ENCODE peak calls at places on chromosomes 1 and 21, in four cellular contexts. One of them, this sample, is unnamed. For H3K9me3, the result is how much of the 10 kb centered on the place peaks cover.

GRCh38 chr1:235168375-235168774 is 7.3 kb upstream of the RBM34 start:
- DNase-seq in CD4-positive, alpha-beta memory T cell: no peak
- DNase-seq in CD4-positive, alpha-beta T cell: no peak
- DNase-seq in SK-N-MC: no peak
- DNase-seq in this sample: no peak

GRCh38 chr1:153775432-153776311 is 465 bp downstream of the SLC27A3 start:
- DNase-seq in CD4-positive, alpha-beta memory T cell: peak
- DNase-seq in SK-N-MC: no peak
- DNase-seq in CD4-positive, alpha-beta T cell: peak
- DNase-seq in this sample: no peak

GRCh38 chr1:70442486-70442885 is 31.4 kb downstream of the CTH start:
- DNase-seq in CD4-positive, alpha-beta memory T cell: no peak
- DNase-seq in CD4-positive, alpha-beta T cell: no peak
- DNase-seq in SK-N-MC: no peak
- DNase-seq in this sample: no peak

GRCh38 chr1:212981571-212982328 is 31.4 kb downstream of the VASH2 start:
- DNase-seq in CD4-positive, alpha-beta T cell: no peak
- DNase-seq in CD4-positive, alpha-beta memory T cell: no peak
- DNase-seq in SK-N-MC: no peak
- DNase-seq in this sample: no peak

GRCh38 chr1:67312630-67313029 is 5.0 kb downstream of the IL12RB2 start:
- DNase-seq in CD4-positive, alpha-beta memory T cell: no peak
- DNase-seq in CD4-positive, alpha-beta T cell: no peak
- DNase-seq in SK-N-MC: no peak
- DNase-seq in this sample: no peak

GRCh38 chr1:26690157-26690556 is 5.7 kb upstream of the ARID1A start:
- DNase-seq in SK-N-MC: no peak
- DNase-seq in CD4-positive, alpha-beta memory T cell: no peak
- DNase-seq in CD4-positive, alpha-beta T cell: no peak
- DNase-seq in this sample: no peak

GRCh38 chr1:56399326-56400292 is 179.8 kb downstream of the PLPP3 start:
- DNase-seq in CD4-positive, alpha-beta memory T cell: no peak
- DNase-seq in SK-N-MC: no peak
- DNase-seq in CD4-positive, alpha-beta T cell: no peak
- DNase-seq in this sample: peak

GRCh38 chr1:61247881-61248752 is 165.8 kb downstream of the NFIA start:
- DNase-seq in CD4-positive, alpha-beta T cell: no peak
- DNase-seq in CD4-positive, alpha-beta memory T cell: no peak
- DNase-seq in SK-N-MC: no peak
- DNase-seq in this sample: no peak

GRCh38 chr1:184672013-184672726 is 82.5 kb downstream of the EDEM3 start:
- DNase-seq in CD4-positive, alpha-beta T cell: no peak
- DNase-seq in SK-N-MC: no peak
- DNase-seq in CD4-positive, alpha-beta memory T cell: no peak
- DNase-seq in this sample: no peak

GRCh38 chr21:16419188-16419874 is 689.5 kb downstream of the USP25 start:
- DNase-seq in CD4-positive, alpha-beta T cell: no peak
- DNase-seq in CD4-positive, alpha-beta memory T cell: no peak
- DNase-seq in SK-N-MC: no peak
- DNase-seq in this sample: peak

GRCh38 chr1:223732993-223733798 is 20.9 kb downstream of the CAPN2 start:
- DNase-seq in CD4-positive, alpha-beta T cell: no peak
- DNase-seq in CD4-positive, alpha-beta memory T cell: no peak
- DNase-seq in SK-N-MC: no peak
- DNase-seq in this sample: no peak

GRCh38 chr1:76867342-76868130 is at the start of gene ST6GALNAC5:
- DNase-seq in SK-N-MC: no peak
- DNase-seq in CD4-positive, alpha-beta T cell: no peak
- DNase-seq in CD4-positive, alpha-beta memory T cell: no peak
- DNase-seq in this sample: no peak

GRCh38 chr21:29295066-29295650 is 3.6 kb upstream of the BACH1 start:
- DNase-seq in CD4-positive, alpha-beta T cell: peak
- DNase-seq in CD4-positive, alpha-beta memory T cell: peak
- DNase-seq in SK-N-MC: no peak
- DNase-seq in this sample: no peak

DNA sequence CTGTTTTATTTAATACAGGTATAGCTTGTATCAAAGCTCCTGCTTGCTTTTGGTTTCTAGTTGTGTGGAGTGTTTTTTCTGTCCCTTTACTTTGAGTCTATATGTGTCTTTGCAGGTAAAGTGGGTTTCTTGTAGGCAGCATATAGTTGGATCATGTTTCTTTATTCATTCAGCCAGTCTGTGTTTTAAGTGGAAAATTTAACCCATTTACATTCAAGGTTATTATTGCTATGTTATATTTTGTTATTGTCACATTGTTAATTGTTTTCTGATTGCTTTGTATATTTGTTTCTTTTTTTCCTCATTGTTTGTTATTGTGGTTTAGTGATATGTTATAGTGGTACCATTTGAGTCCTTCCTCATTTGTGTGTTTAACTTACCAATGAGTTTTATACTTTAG is 26.7 kb downstream of the CLDN19 start:
- DNase-seq in CD4-positive, alpha-beta memory T cell: no peak
- DNase-seq in SK-N-MC: no peak
- DNase-seq in CD4-positive, alpha-beta T cell: no peak
- DNase-seq in this sample: no peak
- H3K9me3 ChIP-seq in CD4-positive, alpha-beta memory T cell: under half
- H3K9me3 ChIP-seq in SK-N-MC: under half
- H3K9me3 ChIP-seq in CD4-positive, alpha-beta T cell: under half
- H3K9me3 ChIP-seq in this sample: under half

DNA sequence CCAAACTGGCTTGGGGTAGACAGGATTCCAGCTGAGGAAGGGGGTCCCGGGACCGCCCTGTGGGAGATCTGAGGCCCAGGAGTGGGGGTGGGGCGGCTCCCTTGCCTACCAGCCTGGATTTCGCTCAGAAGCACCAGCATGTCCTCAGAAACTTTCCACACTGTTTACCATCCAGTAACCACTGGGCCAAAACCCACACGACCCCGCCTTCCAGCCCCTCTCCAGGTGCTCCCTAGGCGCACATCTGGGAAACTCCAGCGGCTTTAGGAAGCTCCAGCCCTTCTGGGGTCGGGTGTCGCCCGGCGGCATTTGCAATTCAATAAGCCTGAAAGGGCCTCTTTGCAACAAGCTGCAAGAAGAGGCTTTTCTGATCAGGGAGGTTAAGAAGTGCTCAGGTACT is 4.6 kb downstream of the RIPK4 start:
- DNase-seq in CD4-positive, alpha-beta memory T cell: no peak
- DNase-seq in SK-N-MC: no peak
- DNase-seq in CD4-positive, alpha-beta T cell: no peak
- DNase-seq in this sample: no peak
- H3K9me3 ChIP-seq in CD4-positive, alpha-beta memory T cell: under half
- H3K9me3 ChIP-seq in SK-N-MC: under half
- H3K9me3 ChIP-seq in CD4-positive, alpha-beta T cell: under half
- H3K9me3 ChIP-seq in this sample: under half

GRCh38 chr1:78919150-78919549 is 87.4 kb downstream of the ADGRL4 start:
- DNase-seq in CD4-positive, alpha-beta T cell: no peak
- DNase-seq in CD4-positive, alpha-beta memory T cell: no peak
- DNase-seq in SK-N-MC: no peak
- DNase-seq in this sample: no peak
- H3K9me3 ChIP-seq in CD4-positive, alpha-beta T cell: under half
- H3K9me3 ChIP-seq in CD4-positive, alpha-beta memory T cell: under half
- H3K9me3 ChIP-seq in SK-N-MC: under half
- H3K9me3 ChIP-seq in this sample: under half

GRCh38 chr1:163039694-163040093 is 29.5 kb upstream of the RGS4 start:
- DNase-seq in CD4-positive, alpha-beta T cell: no peak
- DNase-seq in CD4-positive, alpha-beta memory T cell: no peak
- DNase-seq in SK-N-MC: no peak
- DNase-seq in this sample: no peak

GRCh38 chr1:163038928-163039327 is 30.2 kb upstream of the RGS4 start:
- DNase-seq in SK-N-MC: no peak
- DNase-seq in CD4-positive, alpha-beta T cell: no peak
- DNase-seq in CD4-positive, alpha-beta memory T cell: no peak
- DNase-seq in this sample: no peak

GRCh38 chr1:163035791-163036249 is 33.3 kb upstream of the RGS4 start:
- DNase-seq in CD4-positive, alpha-beta memory T cell: no peak
- DNase-seq in CD4-positive, alpha-beta T cell: no peak
- DNase-seq in SK-N-MC: no peak
- DNase-seq in this sample: peak

DNA sequence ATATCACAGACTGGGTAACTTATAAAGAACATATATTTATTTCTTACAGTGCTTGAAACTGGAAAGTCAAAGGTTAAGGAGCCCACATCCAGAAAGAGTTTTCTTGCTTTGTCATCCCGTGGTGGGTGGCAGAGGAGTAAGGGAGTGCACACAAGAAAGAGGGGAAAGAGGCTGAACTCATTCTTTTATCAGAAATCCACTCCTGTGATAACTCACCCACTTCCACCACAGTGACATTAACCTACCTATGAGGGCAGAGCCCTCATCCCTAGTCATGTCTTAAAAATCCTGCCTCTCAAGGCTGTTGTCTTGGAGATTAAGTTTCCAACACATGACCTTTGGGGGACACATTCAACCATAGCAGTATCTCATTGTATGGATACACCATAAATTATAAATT is 32.5 kb upstream of the RGS4 start:
- DNase-seq in CD4-positive, alpha-beta memory T cell: no peak
- DNase-seq in SK-N-MC: no peak
- DNase-seq in CD4-positive, alpha-beta T cell: no peak
- DNase-seq in this sample: peak
- H3K9me3 ChIP-seq in CD4-positive, alpha-beta memory T cell: under half
- H3K9me3 ChIP-seq in SK-N-MC: under half
- H3K9me3 ChIP-seq in CD4-positive, alpha-beta T cell: under half
- H3K9me3 ChIP-seq in this sample: under half

GRCh38 chr1:3029481-3029961 is 8.3 kb downstream of the ACTRT2 start:
- DNase-seq in CD4-positive, alpha-beta memory T cell: no peak
- DNase-seq in CD4-positive, alpha-beta T cell: no peak
- DNase-seq in SK-N-MC: no peak
- DNase-seq in this sample: no peak

GRCh38 chr1:3030663-3031381 is 9.6 kb downstream of the ACTRT2 start:
- DNase-seq in CD4-positive, alpha-beta memory T cell: no peak
- DNase-seq in SK-N-MC: no peak
- DNase-seq in CD4-positive, alpha-beta T cell: no peak
- DNase-seq in this sample: no peak

GRCh38 chr1:3031401-3032221 is 10.3 kb downstream of the ACTRT2 start:
- DNase-seq in CD4-positive, alpha-beta memory T cell: no peak
- DNase-seq in CD4-positive, alpha-beta T cell: no peak
- DNase-seq in SK-N-MC: no peak
- DNase-seq in this sample: no peak

GRCh38 chr1:3028531-3029282 is 7.4 kb downstream of the ACTRT2 start:
- DNase-seq in CD4-positive, alpha-beta memory T cell: no peak
- DNase-seq in CD4-positive, alpha-beta T cell: no peak
- DNase-seq in SK-N-MC: no peak
- DNase-seq in this sample: no peak

GRCh38 chr1:3029991-3030662 is 8.9 kb downstream of the ACTRT2 start:
- DNase-seq in SK-N-MC: no peak
- DNase-seq in CD4-positive, alpha-beta T cell: no peak
- DNase-seq in CD4-positive, alpha-beta memory T cell: no peak
- DNase-seq in this sample: no peak
- H3K9me3 ChIP-seq in SK-N-MC: under half
- H3K9me3 ChIP-seq in CD4-positive, alpha-beta T cell: under half
- H3K9me3 ChIP-seq in CD4-positive, alpha-beta memory T cell: under half
- H3K9me3 ChIP-seq in this sample: under half